ENCODE peak calls at places on chromosomes 7 and 10, in six cellular contexts. O is spleen, F is esophagus muscularis mucosa, X is ovary, S is stomach, J is IMR-90. E is an unnamed sample.

GRCh38 chr7:47198159-47198558 is 383.8 kb downstream of the TNS3 start:
- DNase-seq in O (no peak), F (no peak), X (no peak), S (no peak), J (peak), E (no peak)

GRCh38 chr10:108721874-108722273 is 1201.4 kb downstream of the XPNPEP1 start:
- DNase-seq in O (no peak), F (no peak), X (no peak), S (no peak), J (no peak), E (no peak)

GRCh38 chr7:44967571-44968446 is 11.0 kb downstream of the MYO1G start:
- DNase-seq in O (peak), F (no peak), X (no peak), S (no peak), J (no peak), E (no peak)

GRCh38 chr7:131381069-131381838 is 53.6 kb downstream of the MKLN1 start:
- DNase-seq in O (no peak), F (no peak), X (no peak), S (no peak), J (peak), E (no peak)

GRCh38 chr10:130807096-130807495 is 504.4 kb downstream of the TCERG1L start:
- DNase-seq in O (no peak), F (no peak), X (no peak), S (no peak), J (no peak), E (no peak)

GRCh38 chr10:78919111-78919966 is 149.4 kb upstream of the ZMIZ1 start:
- DNase-seq in O (peak), F (no peak), X (no peak), S (no peak), J (no peak), E (no peak)

GRCh38 chr7:8277394-8277982 is 15.5 kb upstream of the ICA1 start:
- DNase-seq in O (no peak), F (no peak), X (no peak), S (peak), J (no peak), E (no peak)

GRCh38 chr10:25852364-25852941 is 81.6 kb upstream of the MYO3A start:
- DNase-seq in O (no peak), F (no peak), X (no peak), S (no peak), J (no peak), E (no peak)

GRCh38 chr10:34351161-34351560 is 463.9 kb downstream of the PARD3 start:
- DNase-seq in O (no peak), F (no peak), X (no peak), S (no peak), J (peak), E (no peak)

GRCh38 chr7:158351481-158351880 is 236.1 kb downstream of the PTPRN2 start:
- DNase-seq in O (peak), F (no peak), X (no peak), S (no peak), J (no peak), E (peak)

GRCh38 chr7:45239486-45239885 is 81.9 kb downstream of the RAMP3 start:
- DNase-seq in O (no peak), F (peak), X (no peak), S (no peak), J (peak), E (peak)

GRCh38 chr7:29345590-29345989 is 151.0 kb downstream of the CHN2 start:
- DNase-seq in O (no peak), F (no peak), X (no peak), S (peak), J (no peak), E (no peak)

GRCh38 chr10:63819753-63820347 is 298.6 kb downstream of the REEP3 start:
- DNase-seq in O (no peak), F (no peak), X (peak), S (peak), J (peak), E (peak)

GRCh38 chr7:96349572-96349971 is 27.7 kb upstream of the SLC25A13 start:
- DNase-seq in O (no peak), F (no peak), X (no peak), S (no peak), J (no peak), E (no peak)

GRCh38 chr10:82969405-82969804 is 1094.4 kb downstream of the NRG3 start:
- DNase-seq in O (no peak), F (no peak), X (no peak), S (no peak), J (peak), E (no peak)

GRCh38 chr10:79479283-79479909 is 32.9 kb upstream of the EIF5AL1 start:
- DNase-seq in O (no peak), F (no peak), X (no peak), S (no peak), J (no peak), E (no peak)

GRCh38 chr7:77391230-77391629 is 24.9 kb downstream of the GSAP start:
- DNase-seq in O (no peak), F (no peak), X (no peak), S (no peak), J (no peak), E (no peak)

GRCh38 chr10:102280397-102281015 is 35.2 kb downstream of the GBF1 start:
- DNase-seq in O (no peak), F (no peak), X (no peak), S (no peak), J (peak), E (no peak)

GRCh38 chr10:102770108-102770482 is 26.3 kb downstream of the WBP1L start:
- DNase-seq in O (no peak), F (no peak), X (no peak), S (no peak), J (no peak), E (no peak)

GRCh38 chr7:133512560-133512959 is 259.7 kb downstream of the EXOC4 start:
- DNase-seq in O (no peak), F (no peak), X (no peak), S (no peak), J (peak), E (no peak)

GRCh38 chr7:75738975-75739795 is 444 bp upstream of the HIP1 start:
- DNase-seq in O (peak), F (peak), X (peak), S (peak), J (peak), E (peak)
- TF ChIP-seq POLR2A in O (no peak), F (no peak), X (peak), S (no peak), J (peak), E (no peak)

GRCh38 chr10:75286901-75287300 is 51.1 kb upstream of the COMTD1 start:
- DNase-seq in O (no peak), F (peak), X (no peak), S (no peak), J (no peak), E (peak)

GRCh38 chr10:75287697-75288096 is 51.9 kb upstream of the COMTD1 start:
- DNase-seq in O (no peak), F (peak), X (no peak), S (no peak), J (no peak), E (no peak)

GRCh38 chr10:75284097-75284485 is 48.3 kb upstream of the COMTD1 start:
- DNase-seq in O (no peak), F (peak), X (no peak), S (no peak), J (no peak), E (no peak)

GRCh38 chr10:75281980-75282379 is 46.2 kb upstream of the COMTD1 start:
- DNase-seq in O (no peak), F (no peak), X (no peak), S (no peak), J (no peak), E (peak)

DNA sequence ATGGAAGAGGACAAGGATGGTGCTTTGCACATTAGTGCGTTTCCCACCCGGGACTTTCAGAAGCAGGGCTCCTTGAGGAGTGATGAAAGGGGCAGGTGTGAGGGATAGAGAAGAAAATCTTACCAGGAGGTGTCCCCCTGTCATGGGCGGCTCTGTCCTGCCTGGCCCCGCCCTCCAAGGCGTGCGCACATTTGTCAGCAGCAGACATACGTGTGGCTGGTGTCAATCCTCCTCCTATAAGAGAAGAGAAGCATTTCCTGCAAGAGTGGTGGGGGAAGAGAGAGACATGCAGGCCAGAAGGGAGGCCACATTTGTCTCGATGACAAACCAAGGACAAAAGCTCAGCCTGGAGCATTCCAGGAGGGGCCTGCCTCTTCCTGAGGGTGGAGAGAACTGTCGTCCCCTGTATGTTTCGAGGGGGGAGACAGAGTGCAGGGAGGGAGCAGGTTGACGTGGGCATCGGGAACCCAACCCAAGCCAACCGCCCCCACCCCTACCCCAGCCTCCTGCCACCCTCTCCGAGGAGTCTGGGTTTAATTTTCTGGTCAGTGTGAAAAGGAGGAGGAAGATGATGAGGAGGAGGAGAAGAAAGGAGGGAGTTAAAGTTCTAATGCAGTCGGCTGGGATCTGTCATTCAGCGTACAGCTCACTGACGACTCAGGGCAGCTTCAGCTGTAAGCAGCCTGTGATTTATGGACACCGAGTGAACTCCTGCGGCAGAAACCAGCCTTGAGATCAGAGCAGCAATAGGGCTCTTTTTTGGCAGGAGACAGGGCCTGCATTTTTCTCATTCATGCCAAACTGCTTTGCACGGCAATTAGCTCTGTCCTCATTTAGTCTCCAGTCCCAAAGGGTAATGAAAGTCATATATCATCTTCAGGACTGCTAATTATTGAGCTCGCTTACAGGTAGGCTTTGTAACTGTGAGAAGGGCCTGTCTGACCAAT is 47.7 kb upstream of the COMTD1 start:
- DNase-seq in O (no peak), F (peak), X (peak), S (no peak), J (peak), E (peak)
- H3K4me3 ChIP-seq in O (peak), F (peak), X (no peak), S (no peak), J (no peak), E (no peak)

GRCh38 chr10:3777876-3778707 is 6.9 kb downstream of the KLF6 start:
- DNase-seq in O (no peak), F (no peak), X (no peak), S (no peak), J (peak), E (no peak)
- TF ChIP-seq POLR2A in O (no peak), F (no peak), X (no peak), S (no peak), J (no peak), E (no peak)

GRCh38 chr10:120789292-120789691 is 61.9 kb upstream of the WDR11 start:
- DNase-seq in O (no peak), F (no peak), X (no peak), S (no peak), J (no peak), E (no peak)
- H3K4me3 ChIP-seq in O (no peak), F (no peak), X (no peak), S (no peak), J (no peak), E (no peak)

DNA sequence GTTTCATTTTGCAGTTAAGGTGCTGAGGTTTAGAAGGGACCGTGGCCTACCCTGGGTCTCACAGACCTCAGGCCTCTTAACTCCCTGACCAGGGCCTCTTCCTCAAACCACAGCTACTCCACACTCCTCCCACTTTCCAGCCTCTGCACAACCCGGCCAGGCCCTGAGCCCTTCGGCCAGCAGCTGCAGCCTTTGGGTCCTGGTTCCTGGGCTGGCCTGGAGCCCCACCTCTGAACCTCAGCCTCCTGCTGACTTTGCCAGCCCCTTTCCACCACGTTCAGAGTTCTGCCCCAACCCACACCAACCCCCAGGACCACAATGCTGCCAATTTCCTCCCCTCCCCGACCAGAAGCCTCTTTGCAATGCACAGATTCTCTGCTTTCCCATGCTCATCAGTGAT is 84.1 kb downstream of the VOPP1 start:
- DNase-seq in O (peak), F (no peak), X (no peak), S (no peak), J (no peak), E (no peak)
- TF ChIP-seq POLR2A in O (no peak), F (no peak), X (no peak), S (no peak), J (no peak), E (no peak)

GRCh38 chr10:123993534-123994416 is 99.6 kb downstream of the CHST15 start:
- DNase-seq in O (no peak), F (peak), X (no peak), S (no peak), J (no peak), E (no peak)

GRCh38 chr10:123990889-123991288 is 99.3 kb upstream of the CPXM2 start:
- DNase-seq in O (no peak), F (peak), X (no peak), S (no peak), J (no peak), E (no peak)

GRCh38 chr10:123994417-123995081 is 98.8 kb downstream of the CHST15 start:
- DNase-seq in O (peak), F (peak), X (peak), S (peak), J (peak), E (peak)

GRCh38 chr10:123995082-123995460 is 98.3 kb downstream of the CHST15 start:
- DNase-seq in O (peak), F (peak), X (peak), S (no peak), J (peak), E (peak)

GRCh38 chr10:123991622-123992570 is 100.3 kb upstream of the CPXM2 start:
- DNase-seq in O (no peak), F (peak), X (no peak), S (no peak), J (no peak), E (peak)
- H3K4me3 ChIP-seq in O (peak), F (peak), X (no peak), S (peak), J (no peak), E (no peak)

GRCh38 chr10:32266566-32266965 is 80.4 kb downstream of the EPC1 start:
- DNase-seq in O (no peak), F (no peak), X (no peak), S (no peak), J (no peak), E (no peak)

GRCh38 chr10:32269343-32270100 is 77.4 kb downstream of the EPC1 start:
- DNase-seq in O (no peak), F (no peak), X (no peak), S (no peak), J (no peak), E (no peak)

GRCh38 chr10:32265756-32266155 is 81.2 kb downstream of the EPC1 start:
- DNase-seq in O (no peak), F (no peak), X (no peak), S (no peak), J (no peak), E (no peak)

GRCh38 chr10:32263300-32263699 is 83.7 kb downstream of the EPC1 start:
- DNase-seq in O (no peak), F (no peak), X (no peak), S (no peak), J (no peak), E (peak)

DNA sequence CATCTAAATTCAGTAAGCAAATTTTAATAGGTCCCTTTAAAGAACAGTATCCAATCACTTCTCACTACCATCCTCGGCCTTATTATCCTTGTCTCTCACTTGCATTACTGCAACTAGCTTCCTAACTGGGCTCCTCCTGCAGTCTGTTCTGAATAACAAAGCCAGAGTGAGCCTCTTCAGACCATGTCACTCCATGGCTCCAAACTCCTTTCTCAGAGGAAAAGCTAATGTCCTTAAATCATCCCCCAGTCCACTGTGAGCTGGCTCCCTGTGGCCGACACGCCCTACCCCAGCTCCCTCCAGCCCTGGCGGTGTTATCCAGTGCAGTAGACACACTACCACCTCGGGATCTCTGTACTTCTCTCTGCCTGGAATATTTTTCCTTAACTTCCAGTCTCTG is 80.0 kb downstream of the EPC1 start:
- DNase-seq in O (no peak), F (no peak), X (no peak), S (no peak), J (no peak), E (no peak)
- TF ChIP-seq POLR2A in O (no peak), F (no peak), X (no peak), S (no peak), J (no peak), E (no peak)